ENCODE peak calls at places on chromosome 3, in six cellular contexts. W is upper lobe of left lung, R is transverse colon, U is fibroblast of mammary gland, N is GM12864, P is epithelial cell of esophagus. E is an unnamed sample.

GRCh38 chr3:20668411-20668810 is 482.4 kb upstream of the SGO1 start:
- DNase-seq in U (peak; percentile 39), W (no peak), N (no peak), P (no peak), R (no peak), E (no peak)

GRCh38 chr3:32593903-32594525 is 23.4 kb upstream of the DYNC1LI1 start:
- DNase-seq in U (peak; percentile 66), W (no peak), P (peak; percentile 80), R (no peak), N (no peak), E (no peak)

GRCh38 chr3:176568189-176568588 is 629.1 kb downstream of the TBL1XR1 start:
- DNase-seq in P (no peak), U (no peak), R (no peak), N (no peak), W (no peak), E (no peak)

GRCh38 chr3:109640146-109640652 is 302.9 kb upstream of the DPPA4 start:
- DNase-seq in R (no peak), P (peak; percentile 69), W (no peak), U (no peak), N (no peak), E (no peak)

GRCh38 chr3:43478380-43478779 is 143.4 kb downstream of the ANO10 start:
- DNase-seq in W (no peak), R (no peak), P (no peak), N (no peak), U (no peak), E (no peak)

GRCh38 chr3:176734146-176734545 is 463.1 kb downstream of the TBL1XR1 start:
- DNase-seq in N (no peak), R (no peak), W (no peak), P (no peak), U (no peak), E (no peak)

GRCh38 chr3:187678869-187679268 is 8.7 kb upstream of the SST start:
- DNase-seq in R (peak; percentile 13), U (peak; percentile 74), W (no peak), P (peak; percentile 63), N (no peak), E (peak; percentile 45)

GRCh38 chr3:128067481-128067880 is 15.2 kb downstream of the SEC61A1 start:
- DNase-seq in N (no peak), W (no peak), R (no peak), U (peak; percentile 77), P (no peak), E (no peak)

GRCh38 chr3:80395023-80395422 is 627.2 kb upstream of the ROBO1 start:
- DNase-seq in W (no peak), N (no peak), R (no peak), P (no peak), U (no peak), E (no peak)

GRCh38 chr3:158105124-158105709 is 1.0 kb downstream of the SHOX2 start:
- DNase-seq in N (no peak), R (no peak), W (peak; percentile 75), U (peak; percentile 47), P (no peak), E (peak; percentile 32)

GRCh38 chr3:100400424-100400781 is 486 bp downstream of the TOMM70 start:
- DNase-seq in R (no peak), N (peak; percentile 8), W (no peak), P (peak; percentile 29), U (no peak), E (peak; percentile 11)

GRCh38 chr3:106379251-106379750 is 510.5 kb upstream of the CBLB start:
- DNase-seq in N (no peak), W (no peak), R (no peak), U (no peak), P (peak; percentile 32), E (no peak)

GRCh38 chr3:48155122-48155521 is 33.1 kb downstream of the CDC25A start:
- DNase-seq in P (peak; percentile 95), U (peak; percentile 91), R (no peak), N (no peak), W (no peak), E (no peak)

GRCh38 chr3:45124379-45124778 is 21.8 kb downstream of the CDCP1 start:
- DNase-seq in U (peak; percentile 92), P (peak; percentile 75), W (no peak), R (no peak), N (no peak), E (no peak)

GRCh38 chr3:131322946-131323505 is 58.5 kb upstream of the NUDT16 start:
- DNase-seq in W (no peak), N (no peak), R (no peak), P (no peak), U (no peak), E (no peak)

GRCh38 chr3:16719426-16719825 is 114.2 kb upstream of the DAZL start:
- DNase-seq in N (no peak), U (no peak), R (no peak), P (no peak), W (no peak), E (no peak)

GRCh38 chr3:54698059-54698458 is 229.8 kb downstream of the LRTM1 start:
- DNase-seq in R (no peak), P (no peak), N (no peak), W (no peak), U (no peak), E (no peak)

GRCh38 chr3:56125358-56126005 is 342.8 kb downstream of the ERC2 start:
- DNase-seq in U (peak; percentile 77), W (no peak), P (peak; percentile 60), N (no peak), R (no peak), E (no peak)

GRCh38 chr3:16378920-16379319 is 113.9 kb downstream of the OXNAD1 start:
- DNase-seq in P (peak; percentile 68), W (no peak), R (no peak), N (peak; percentile 64), U (peak; percentile 73), E (peak; percentile 56)

GRCh38 chr3:50570508-50571279 is 1.4 kb downstream of the HEMK1 start:
- DNase-seq in N (no peak), P (no peak), R (no peak), W (no peak), U (no peak), E (no peak)

GRCh38 chr3:50573566-50574279 is 4.4 kb downstream of the HEMK1 start:
- DNase-seq in R (peak; percentile 25), W (no peak), N (no peak), U (no peak), P (no peak), E (no peak)

GRCh38 chr3:50571486-50571885 is 2.2 kb downstream of the HEMK1 start:
- DNase-seq in N (no peak), P (no peak), R (no peak), U (no peak), W (no peak), E (no peak)

GRCh38 chr3:50572801-50573371 is 3.6 kb downstream of the HEMK1 start:
- DNase-seq in W (no peak), N (no peak), U (no peak), R (no peak), P (no peak), E (no peak)

GRCh38 chr3:50572158-50572557 is 2.8 kb downstream of the HEMK1 start:
- DNase-seq in N (peak; percentile 26), P (peak; percentile 73), U (peak; percentile 68), R (peak; percentile 83), W (no peak), E (peak; percentile 83)
- TF ChIP-seq CTCF in N (peak; percentile 92), P (peak; percentile 97), U (peak; percentile 92), R (peak; percentile 87), W (peak; percentile 94), E (peak; percentile 86)

DNA sequence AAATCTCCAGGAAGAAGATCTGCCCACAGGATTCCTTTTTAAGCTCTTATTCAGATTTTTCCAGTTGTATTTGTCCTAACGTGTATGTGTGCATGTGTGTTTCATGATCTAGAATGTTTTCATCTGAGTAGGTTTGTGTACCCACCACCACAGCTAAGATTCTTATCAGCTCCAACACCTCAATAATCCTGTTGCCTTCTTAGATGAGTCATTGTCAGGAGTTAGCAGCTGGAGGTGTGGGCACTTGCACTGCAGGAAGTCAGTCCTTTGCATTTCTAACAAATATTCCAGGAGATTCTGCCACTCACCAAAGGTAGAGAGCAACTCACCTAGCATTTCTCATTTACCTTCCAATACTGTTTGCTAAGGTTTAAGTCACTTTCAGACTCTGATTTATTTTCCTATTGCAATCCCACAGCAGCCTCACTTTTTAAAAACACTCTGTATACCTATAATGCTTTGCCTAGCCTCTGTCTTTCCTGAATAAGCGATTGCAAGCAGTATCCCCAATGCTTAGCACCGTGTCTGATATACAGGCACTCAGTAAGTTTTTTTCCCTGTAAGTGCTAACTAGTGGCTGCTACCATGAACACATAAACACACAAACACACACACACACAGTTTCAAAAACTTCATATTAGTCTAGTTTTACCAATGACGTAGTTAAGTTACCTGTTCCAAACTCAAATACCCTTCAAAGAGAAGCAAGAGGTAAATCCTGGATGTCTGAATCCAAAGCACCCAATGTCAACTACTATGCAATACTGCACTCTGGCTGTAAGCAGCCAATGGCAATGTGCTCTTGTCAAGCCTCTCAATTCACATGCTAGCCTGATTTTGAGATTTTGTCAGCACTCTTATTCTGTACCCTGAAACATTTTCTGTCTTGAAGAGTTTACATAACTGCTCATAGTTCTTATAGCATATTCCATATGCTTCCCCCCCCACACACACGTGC is 713.5 kb upstream of the LMCD1 start:
- DNase-seq in R (no peak), N (no peak), W (no peak), U (no peak), P (peak; percentile 41), E (no peak)
- TF ChIP-seq CTCF in R (no peak), N (no peak), W (no peak), U (no peak), P (no peak), E (no peak)

GRCh38 chr3:148379763-148380162 is 317.9 kb upstream of the AGTR1 start:
- DNase-seq in R (no peak), P (peak; percentile 66), W (no peak), U (peak; percentile 76), N (peak; percentile 10), E (peak; percentile 4)
- TF ChIP-seq CTCF in R (peak; percentile 35), P (peak; percentile 53), W (no peak), U (peak; percentile 72), N (peak; percentile 40), E (no peak)

DNA sequence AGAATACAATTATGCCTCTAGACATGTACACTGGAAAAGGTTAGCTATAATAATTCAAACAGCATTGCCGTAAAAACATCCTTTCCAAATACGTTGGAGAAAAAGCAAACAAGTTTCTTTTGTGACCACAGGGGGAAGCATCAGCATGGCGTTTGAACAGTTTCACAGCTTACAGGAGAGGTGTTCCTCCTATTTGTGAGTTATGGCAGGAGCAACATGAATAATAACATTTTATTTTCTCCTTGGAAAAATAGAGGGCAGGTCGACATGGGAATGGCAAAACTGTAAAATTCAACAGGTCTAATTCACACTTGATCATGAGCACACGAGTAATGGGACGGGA is 39.7 kb upstream of the GADL1 start:
- DNase-seq in P (peak; percentile 63), U (peak; percentile 75), W (no peak), R (no peak), N (no peak), E (peak; percentile 6)
- TF ChIP-seq CTCF in P (peak; percentile 73), U (peak; percentile 70), W (no peak), R (peak; percentile 27), N (peak; percentile 19), E (peak; percentile 38)